ENCODE peak calls at places on chromosomes 4 and X, in eight cellular contexts. One of them, this sample, is unnamed.

GRCh38 chr4:129342820-129343219 is 246.9 kb downstream of the C4orf33 start:
- DNase-seq in AG04450: no peak
- DNase-seq in CD4-positive, alpha-beta T cell: no peak
- DNase-seq in DND-41: no peak
- DNase-seq in mucosa of descending colon: no peak
- DNase-seq in tibial artery: no peak
- DNase-seq in right atrium auricular region: no peak
- DNase-seq in PC-3: peak
- DNase-seq in this sample: no peak

GRCh38 chr4:27692098-27692679 is 831.5 kb downstream of the STIM2 start:
- DNase-seq in DND-41: peak
- DNase-seq in tibial artery: no peak
- DNase-seq in mucosa of descending colon: no peak
- DNase-seq in right atrium auricular region: no peak
- DNase-seq in CD4-positive, alpha-beta T cell: no peak
- DNase-seq in AG04450: no peak
- DNase-seq in PC-3: peak
- DNase-seq in this sample: no peak

GRCh38 chr4:71732706-71733105 is 51.2 kb downstream of the GC start:
- DNase-seq in PC-3: peak
- DNase-seq in right atrium auricular region: no peak
- DNase-seq in AG04450: peak
- DNase-seq in mucosa of descending colon: no peak
- DNase-seq in CD4-positive, alpha-beta T cell: no peak
- DNase-seq in tibial artery: no peak
- DNase-seq in DND-41: no peak
- DNase-seq in this sample: no peak

GRCh38 chr4:35100932-35101331 is 1143.4 kb downstream of the ARAP2 start:
- DNase-seq in mucosa of descending colon: no peak
- DNase-seq in DND-41: no peak
- DNase-seq in PC-3: no peak
- DNase-seq in right atrium auricular region: no peak
- DNase-seq in AG04450: no peak
- DNase-seq in tibial artery: no peak
- DNase-seq in CD4-positive, alpha-beta T cell: no peak
- DNase-seq in this sample: no peak

GRCh38 chrX:49037883-49038475 is 5.2 kb downstream of the TFE3 start:
- DNase-seq in AG04450: peak
- DNase-seq in mucosa of descending colon: no peak
- DNase-seq in right atrium auricular region: no peak
- DNase-seq in CD4-positive, alpha-beta T cell: no peak
- DNase-seq in PC-3: peak
- DNase-seq in DND-41: no peak
- DNase-seq in tibial artery: no peak
- DNase-seq in this sample: no peak

GRCh38 chr4:151013944-151014343 is 1.1 kb downstream of the LRBA start:
- DNase-seq in tibial artery: no peak
- DNase-seq in PC-3: no peak
- DNase-seq in DND-41: no peak
- DNase-seq in mucosa of descending colon: no peak
- DNase-seq in right atrium auricular region: no peak
- DNase-seq in AG04450: no peak
- DNase-seq in CD4-positive, alpha-beta T cell: no peak
- DNase-seq in this sample: no peak

GRCh38 chr4:82906469-82906868 is 5.9 kb downstream of the THAP9 start:
- DNase-seq in right atrium auricular region: no peak
- DNase-seq in DND-41: no peak
- DNase-seq in CD4-positive, alpha-beta T cell: no peak
- DNase-seq in PC-3: no peak
- DNase-seq in mucosa of descending colon: no peak
- DNase-seq in tibial artery: no peak
- DNase-seq in AG04450: no peak
- DNase-seq in this sample: no peak

GRCh38 chrX:22542641-22543040 is 269.9 kb downstream of the CBLL2 start:
- DNase-seq in AG04450: no peak
- DNase-seq in mucosa of descending colon: no peak
- DNase-seq in PC-3: peak
- DNase-seq in CD4-positive, alpha-beta T cell: no peak
- DNase-seq in tibial artery: no peak
- DNase-seq in DND-41: no peak
- DNase-seq in right atrium auricular region: no peak
- DNase-seq in this sample: no peak

GRCh38 chrX:7316280-7316679 is 168.3 kb upstream of the PUDP start:
- DNase-seq in PC-3: peak
- DNase-seq in CD4-positive, alpha-beta T cell: no peak
- DNase-seq in AG04450: no peak
- DNase-seq in tibial artery: no peak
- DNase-seq in DND-41: no peak
- DNase-seq in mucosa of descending colon: no peak
- DNase-seq in right atrium auricular region: no peak
- DNase-seq in this sample: no peak

GRCh38 chrX:22338740-22339139 is 66.0 kb downstream of the CBLL2 start:
- DNase-seq in AG04450: peak
- DNase-seq in mucosa of descending colon: no peak
- DNase-seq in tibial artery: no peak
- DNase-seq in DND-41: no peak
- DNase-seq in right atrium auricular region: no peak
- DNase-seq in CD4-positive, alpha-beta T cell: no peak
- DNase-seq in PC-3: no peak
- DNase-seq in this sample: no peak

GRCh38 chrX:1165535-1166196 is 46.8 kb downstream of the CRLF2 start:
- DNase-seq in AG04450: no peak
- DNase-seq in mucosa of descending colon: no peak
- DNase-seq in right atrium auricular region: no peak
- DNase-seq in DND-41: no peak
- DNase-seq in PC-3: no peak
- DNase-seq in CD4-positive, alpha-beta T cell: no peak
- DNase-seq in tibial artery: peak
- DNase-seq in this sample: peak

GRCh38 chrX:83658731-83659130 is 150.6 kb downstream of the POU3F4 start:
- DNase-seq in PC-3: no peak
- DNase-seq in DND-41: no peak
- DNase-seq in CD4-positive, alpha-beta T cell: no peak
- DNase-seq in AG04450: no peak
- DNase-seq in mucosa of descending colon: no peak
- DNase-seq in right atrium auricular region: no peak
- DNase-seq in tibial artery: no peak
- DNase-seq in this sample: no peak

GRCh38 chr4:13164783-13165371 is 319.3 kb downstream of the RAB28 start:
- DNase-seq in DND-41: no peak
- DNase-seq in CD4-positive, alpha-beta T cell: no peak
- DNase-seq in mucosa of descending colon: no peak
- DNase-seq in tibial artery: no peak
- DNase-seq in right atrium auricular region: no peak
- DNase-seq in AG04450: no peak
- DNase-seq in PC-3: no peak
- DNase-seq in this sample: no peak

GRCh38 chr4:98617358-98618047 is 40.9 kb downstream of the TSPAN5 start:
- DNase-seq in PC-3: no peak
- DNase-seq in AG04450: no peak
- DNase-seq in mucosa of descending colon: no peak
- DNase-seq in CD4-positive, alpha-beta T cell: no peak
- DNase-seq in tibial artery: no peak
- DNase-seq in DND-41: no peak
- DNase-seq in right atrium auricular region: no peak
- DNase-seq in this sample: no peak

GRCh38 chrX:132664273-132664672 is 175.4 kb upstream of the MBNL3 start:
- DNase-seq in AG04450: no peak
- DNase-seq in tibial artery: no peak
- DNase-seq in CD4-positive, alpha-beta T cell: no peak
- DNase-seq in mucosa of descending colon: no peak
- DNase-seq in right atrium auricular region: no peak
- DNase-seq in DND-41: no peak
- DNase-seq in PC-3: no peak
- DNase-seq in this sample: no peak

GRCh38 chr4:186304216-186304615 is 38.2 kb downstream of the F11 start:
- DNase-seq in CD4-positive, alpha-beta T cell: no peak
- DNase-seq in mucosa of descending colon: no peak
- DNase-seq in AG04450: no peak
- DNase-seq in PC-3: no peak
- DNase-seq in right atrium auricular region: no peak
- DNase-seq in tibial artery: no peak
- DNase-seq in DND-41: no peak
- DNase-seq in this sample: no peak

GRCh38 chr4:108036252-108036651 is 46.6 kb downstream of the HADH start:
- DNase-seq in right atrium auricular region: no peak
- DNase-seq in tibial artery: no peak
- DNase-seq in DND-41: peak
- DNase-seq in AG04450: no peak
- DNase-seq in PC-3: no peak
- DNase-seq in CD4-positive, alpha-beta T cell: peak
- DNase-seq in mucosa of descending colon: no peak
- DNase-seq in this sample: no peak

GRCh38 chrX:97200454-97200853 is 316.7 kb downstream of the RPA4 start:
- DNase-seq in right atrium auricular region: no peak
- DNase-seq in DND-41: no peak
- DNase-seq in AG04450: no peak
- DNase-seq in tibial artery: no peak
- DNase-seq in mucosa of descending colon: no peak
- DNase-seq in CD4-positive, alpha-beta T cell: no peak
- DNase-seq in PC-3: no peak
- DNase-seq in this sample: no peak

GRCh38 chrX:23552289-23552688 is 115.0 kb upstream of the PRDX4 start:
- DNase-seq in tibial artery: no peak
- DNase-seq in AG04450: no peak
- DNase-seq in CD4-positive, alpha-beta T cell: no peak
- DNase-seq in mucosa of descending colon: no peak
- DNase-seq in DND-41: no peak
- DNase-seq in right atrium auricular region: no peak
- DNase-seq in PC-3: no peak
- DNase-seq in this sample: no peak

GRCh38 chr4:1365271-1366178 is 18.5 kb downstream of the UVSSA start:
- DNase-seq in tibial artery: no peak
- DNase-seq in CD4-positive, alpha-beta T cell: no peak
- DNase-seq in DND-41: no peak
- DNase-seq in mucosa of descending colon: peak
- DNase-seq in right atrium auricular region: no peak
- DNase-seq in PC-3: no peak
- DNase-seq in AG04450: no peak
- DNase-seq in this sample: no peak

GRCh38 chr4:40507977-40508376 is 121.7 kb downstream of the RBM47 start:
- DNase-seq in tibial artery: no peak
- DNase-seq in PC-3: no peak
- DNase-seq in CD4-positive, alpha-beta T cell: no peak
- DNase-seq in AG04450: no peak
- DNase-seq in right atrium auricular region: no peak
- DNase-seq in mucosa of descending colon: peak
- DNase-seq in DND-41: no peak
- DNase-seq in this sample: no peak
- TF ChIP-seq CTCF in tibial artery: no peak
- TF ChIP-seq CTCF in PC-3: peak
- TF ChIP-seq CTCF in CD4-positive, alpha-beta T cell: no peak
- TF ChIP-seq CTCF in AG04450: no peak
- TF ChIP-seq CTCF in right atrium auricular region: no peak
- TF ChIP-seq CTCF in mucosa of descending colon: no peak
- TF ChIP-seq CTCF in DND-41: peak
- TF ChIP-seq CTCF in this sample: peak

GRCh38 chr4:6969826-6970800 is 60.5 kb downstream of the TBC1D14 start:
- DNase-seq in right atrium auricular region: peak
- DNase-seq in mucosa of descending colon: no peak
- DNase-seq in PC-3: no peak
- DNase-seq in AG04450: no peak
- DNase-seq in DND-41: no peak
- DNase-seq in tibial artery: no peak
- DNase-seq in CD4-positive, alpha-beta T cell: no peak
- DNase-seq in this sample: no peak

GRCh38 chr4:6971536-6972374 is 62.1 kb downstream of the TBC1D14 start:
- DNase-seq in DND-41: no peak
- DNase-seq in PC-3: no peak
- DNase-seq in CD4-positive, alpha-beta T cell: no peak
- DNase-seq in right atrium auricular region: peak
- DNase-seq in tibial artery: no peak
- DNase-seq in mucosa of descending colon: no peak
- DNase-seq in AG04450: no peak
- DNase-seq in this sample: no peak

GRCh38 chr4:6972375-6972650 is 62.7 kb downstream of the TBC1D14 start:
- DNase-seq in mucosa of descending colon: no peak
- DNase-seq in DND-41: no peak
- DNase-seq in right atrium auricular region: no peak
- DNase-seq in tibial artery: no peak
- DNase-seq in CD4-positive, alpha-beta T cell: no peak
- DNase-seq in PC-3: no peak
- DNase-seq in AG04450: no peak
- DNase-seq in this sample: no peak

GRCh38 chr4:6974138-6974848 is 64.7 kb downstream of the TBC1D14 start:
- DNase-seq in DND-41: peak
- DNase-seq in tibial artery: peak
- DNase-seq in CD4-positive, alpha-beta T cell: peak
- DNase-seq in PC-3: peak
- DNase-seq in right atrium auricular region: peak
- DNase-seq in AG04450: peak
- DNase-seq in mucosa of descending colon: no peak
- DNase-seq in this sample: no peak

GRCh38 chr4:6972911-6973310 is 63.3 kb downstream of the TBC1D14 start:
- DNase-seq in tibial artery: no peak
- DNase-seq in PC-3: no peak
- DNase-seq in DND-41: no peak
- DNase-seq in AG04450: no peak
- DNase-seq in CD4-positive, alpha-beta T cell: no peak
- DNase-seq in mucosa of descending colon: no peak
- DNase-seq in right atrium auricular region: no peak
- DNase-seq in this sample: no peak
- TF ChIP-seq CTCF in tibial artery: no peak
- TF ChIP-seq CTCF in PC-3: no peak
- TF ChIP-seq CTCF in DND-41: no peak
- TF ChIP-seq CTCF in AG04450: no peak
- TF ChIP-seq CTCF in CD4-positive, alpha-beta T cell: no peak
- TF ChIP-seq CTCF in mucosa of descending colon: no peak
- TF ChIP-seq CTCF in right atrium auricular region: no peak
- TF ChIP-seq CTCF in this sample: no peak

DNA sequence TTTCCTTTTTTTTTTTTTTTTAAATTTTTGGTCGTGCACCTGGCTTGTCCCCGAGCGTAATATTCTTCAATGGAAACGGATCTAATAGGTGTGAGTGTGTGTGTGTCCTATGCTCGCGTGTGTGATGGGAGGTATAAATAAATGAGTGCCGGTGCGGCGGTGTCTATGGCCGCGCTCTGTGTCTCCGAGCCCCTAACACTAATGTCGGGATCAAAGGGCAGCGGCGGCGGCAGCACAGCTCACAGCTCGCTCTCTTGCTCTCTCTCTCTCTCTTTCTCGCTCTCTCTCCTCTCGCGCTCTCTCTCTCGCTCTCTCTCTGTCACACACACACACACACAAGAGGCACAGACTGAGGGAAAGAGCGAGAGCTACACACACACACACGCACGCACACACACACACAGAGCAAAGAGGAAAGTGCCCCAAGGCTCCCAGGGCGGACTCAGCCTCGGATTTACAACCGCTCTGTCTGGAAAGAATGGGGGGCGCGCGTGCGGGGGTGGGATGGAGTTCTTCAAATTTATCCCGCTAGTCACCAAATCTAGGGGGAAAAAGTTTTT is at the start of gene ZNF827:
- DNase-seq in tibial artery: peak
- DNase-seq in right atrium auricular region: no peak
- DNase-seq in PC-3: peak
- DNase-seq in CD4-positive, alpha-beta T cell: peak
- DNase-seq in DND-41: peak
- DNase-seq in AG04450: no peak
- DNase-seq in mucosa of descending colon: peak
- DNase-seq in this sample: peak
- TF ChIP-seq CTCF in tibial artery: no peak
- TF ChIP-seq CTCF in right atrium auricular region: peak
- TF ChIP-seq CTCF in PC-3: no peak
- TF ChIP-seq CTCF in CD4-positive, alpha-beta T cell: no peak
- TF ChIP-seq CTCF in DND-41: no peak
- TF ChIP-seq CTCF in AG04450: no peak
- TF ChIP-seq CTCF in mucosa of descending colon: no peak
- TF ChIP-seq CTCF in this sample: no peak

GRCh38 chr4:42404001-42404400 is 6.7 kb downstream of the SHISA3 start:
- DNase-seq in right atrium auricular region: no peak
- DNase-seq in tibial artery: no peak
- DNase-seq in PC-3: peak
- DNase-seq in AG04450: no peak
- DNase-seq in mucosa of descending colon: no peak
- DNase-seq in DND-41: no peak
- DNase-seq in CD4-positive, alpha-beta T cell: no peak
- DNase-seq in this sample: no peak
- TF ChIP-seq CTCF in right atrium auricular region: no peak
- TF ChIP-seq CTCF in tibial artery: no peak
- TF ChIP-seq CTCF in PC-3: peak
- TF ChIP-seq CTCF in AG04450: no peak
- TF ChIP-seq CTCF in mucosa of descending colon: no peak
- TF ChIP-seq CTCF in DND-41: no peak
- TF ChIP-seq CTCF in CD4-positive, alpha-beta T cell: no peak
- TF ChIP-seq CTCF in this sample: no peak

This sample was measured in type B pancreatic cell.